ENCODE peak calls at places on chromosomes 16 and 17, in eight cellular contexts. L is activated CD8-positive, alpha-beta memory T cell treated with anti-CD3 and anti-CD28 coated beads, Interleukin-2, amount 50 U/mL, for 48 hours; T is lung; C is neural crest cell; F is stimulated activated CD8-positive, alpha-beta memory T cell treated with anti-CD3 and anti-CD28 coated beads, Interleukin-2, amount 100 ng/mL, for 1 hour; N is EH; V is brain pericyte; M is cardiac fibroblast. J is an unnamed sample.

GRCh38 chr17:46783031-46783593 is 35.4 kb downstream of the WNT3 start:
- DNase-seq in M (no peak), V (no peak), C (no peak), T (no peak), L (no peak), N (no peak), F (no peak), J (no peak)

GRCh38 chr16:88108762-88109161 is 157.5 kb downstream of the BANP start:
- DNase-seq in V (no peak), N (no peak), M (no peak), T (no peak), L (no peak), F (no peak), C (no peak), J (no peak)

GRCh38 chr17:773467-774319 is 8.4 kb downstream of the GLOD4 start:
- DNase-seq in M (no peak), V (no peak), F (no peak), C (no peak), T (no peak), L (no peak), N (no peak), J (no peak)

GRCh38 chr16:56013962-56014552 is 138.9 kb upstream of the CES5A start:
- DNase-seq in M (peak; percentile 5), L (peak; percentile 68), N (peak; percentile 46), T (peak; percentile 41), V (no peak), C (peak; percentile 68), F (no peak), J (peak; percentile 57)

GRCh38 chr17:45688353-45688752 is 95.8 kb upstream of the CRHR1 start:
- DNase-seq in T (no peak), N (no peak), C (no peak), V (no peak), L (no peak), F (no peak), M (no peak), J (no peak)

GRCh38 chr17:39229274-39229913 is 3.6 kb upstream of the STAC2 start:
- DNase-seq in N (peak; percentile 52), T (no peak), M (peak; percentile 77), F (no peak), C (no peak), L (no peak), V (no peak), J (no peak)

GRCh38 chr17:35991075-35991474 is 4.5 kb upstream of the CCL14 start:
- DNase-seq in L (no peak), M (no peak), N (no peak), F (no peak), T (no peak), C (no peak), V (no peak), J (no peak)

GRCh38 chr17:67855504-67856324 is 30.4 kb downstream of the BPTF start:
- DNase-seq in F (no peak), C (no peak), L (no peak), M (no peak), V (no peak), N (no peak), T (no peak), J (no peak)

GRCh38 chr16:31189412-31189778 is 9.5 kb downstream of the FUS start:
- DNase-seq in M (no peak), V (no peak), F (no peak), N (no peak), T (no peak), C (no peak), L (no peak), J (no peak)

GRCh38 chr17:16922386-16923096 is 49.4 kb downstream of the TNFRSF13B start:
- DNase-seq in M (no peak), T (no peak), F (no peak), L (peak; percentile 2), N (peak; percentile 23), C (no peak), V (no peak), J (no peak)

GRCh38 chr17:67165201-67165600 is 79.8 kb downstream of the HELZ start:
- DNase-seq in F (no peak), L (no peak), N (no peak), T (no peak), M (no peak), C (no peak), V (no peak), J (no peak)

GRCh38 chr17:28494445-28495188 is 11.5 kb upstream of the FOXN1 start:
- DNase-seq in F (peak; percentile 53), C (peak; percentile 91), T (peak; percentile 76), M (peak; percentile 71), V (no peak), N (peak; percentile 70), L (peak; percentile 93), J (peak; percentile 35)

GRCh38 chr16:23387666-23388065 is 65.3 kb downstream of the COG7 start:
- DNase-seq in F (no peak), T (no peak), C (no peak), M (no peak), V (no peak), L (no peak), N (no peak), J (no peak)

GRCh38 chr17:7217113-7217987 is 2.3 kb downstream of the DLG4 start:
- DNase-seq in N (peak; percentile 81), L (no peak), M (peak; percentile 89), T (no peak), V (no peak), F (no peak), C (peak; percentile 56), J (no peak)

GRCh38 chr17:7922499-7923289 is 6.6 kb upstream of the RNF227 start:
- DNase-seq in N (peak; percentile 69), T (peak; percentile 84), V (peak; percentile 45), L (peak; percentile 87), F (peak; percentile 67), M (peak; percentile 88), C (peak; percentile 80), J (no peak)

GRCh38 chr17:17342242-17342945 is 39.2 kb downstream of the NT5M start:
- DNase-seq in V (no peak), F (no peak), N (no peak), L (peak; percentile 32), M (no peak), T (no peak), C (no peak), J (no peak)

GRCh38 chr16:81451753-81452680 is 7.4 kb downstream of the CMIP start:
- DNase-seq in C (no peak), V (no peak), T (no peak), M (no peak), F (no peak), N (no peak), L (no peak), J (no peak)

GRCh38 chr17:61514491-61514890 is 62.3 kb downstream of the TBX4 start:
- DNase-seq in M (no peak), T (no peak), L (no peak), F (no peak), N (no peak), V (no peak), C (no peak), J (no peak)

GRCh38 chr16:1538804-1539520 is 5.5 kb downstream of the TMEM204 start:
- DNase-seq in F (no peak), L (peak; percentile 72), V (no peak), N (no peak), T (no peak), C (no peak), M (no peak), J (no peak)

GRCh38 chr17:46010597-46011186 is 11.6 kb downstream of the STH start:
- DNase-seq in L (no peak), C (no peak), N (no peak), T (no peak), V (no peak), M (no peak), F (no peak), J (no peak)

GRCh38 chr17:80847506-80848230 is 144.0 kb upstream of the CHMP6 start:
- DNase-seq in N (no peak), C (no peak), V (no peak), L (peak; percentile 79), M (no peak), F (peak; percentile 32), T (no peak), J (no peak)

GRCh38 chr17:81127133-81127455 is 38.2 kb upstream of the PVALEF start:
- DNase-seq in N (no peak), M (no peak), F (no peak), V (no peak), T (no peak), L (no peak), C (no peak), J (no peak)

GRCh38 chr16:66845791-66846221 is 1.6 kb downstream of the CA7 start:
- DNase-seq in T (no peak), L (peak; percentile 46), M (no peak), F (no peak), C (no peak), N (no peak), V (no peak), J (no peak)

GRCh38 chr17:35295686-35296085 is 52.8 kb downstream of the SLFN5 start:
- DNase-seq in M (peak; percentile 31), F (no peak), L (no peak), T (no peak), N (peak; percentile 73), C (no peak), V (no peak), J (no peak)

GRCh38 chr16:85216522-85217375 is 104.5 kb upstream of the CIBAR2 start:
- DNase-seq in L (no peak), V (no peak), T (no peak), M (no peak), F (no peak), C (no peak), N (no peak), J (no peak)

GRCh38 chr16:3175157-3176153 is 12.5 kb upstream of the OR1F1 start:
- DNase-seq in C (peak; percentile 45), V (no peak), T (no peak), N (peak; percentile 58), L (peak; percentile 96), M (peak; percentile 22), F (no peak), J (no peak)

GRCh38 chr17:18093616-18094408 is 6.1 kb downstream of the DRG2 start:
- DNase-seq in F (no peak), M (peak; percentile 82), N (peak; percentile 79), C (no peak), L (no peak), T (no peak), V (no peak), J (no peak)

GRCh38 chr16:66888647-66889615 is 8.6 kb downstream of the PDP2 start:
- DNase-seq in M (no peak), F (no peak), C (no peak), V (no peak), T (no peak), L (no peak), N (no peak), J (no peak)

GRCh38 chr16:22300427-22301071 is 3.3 kb downstream of the POLR3E start:
- DNase-seq in V (no peak), N (peak; percentile 68), C (peak; percentile 40), L (peak; percentile 66), T (peak; percentile 42), M (peak; percentile 75), F (no peak), J (no peak)

GRCh38 chr16:70298988-70299938 is at the start of gene DDX19B:
- DNase-seq in T (peak; percentile 80), N (peak; percentile 74), M (peak; percentile 72), V (peak; percentile 24), C (peak; percentile 46), F (peak; percentile 29), L (peak; percentile 84), J (peak; percentile 38)

GRCh38 chr17:8726477-8726876 is 18.2 kb downstream of the CCDC42 start:
- DNase-seq in M (no peak), T (no peak), L (peak; percentile 43), C (no peak), N (no peak), V (no peak), F (no peak), J (no peak)

GRCh38 chr17:69711504-69711903 is 297.0 kb downstream of the MAP2K6 start:
- DNase-seq in T (no peak), F (no peak), C (no peak), L (no peak), V (no peak), N (no peak), M (no peak), J (no peak)

GRCh38 chr16:30394603-30395154 is 541 bp upstream of the ZNF48 start:
- DNase-seq in C (no peak), T (no peak), N (peak; percentile 58), M (peak; percentile 67), V (no peak), L (no peak), F (no peak), J (no peak)